ENCODE peak calls at places on chromosomes 3 and 15, in six cellular contexts. L, C, O, P, R and K are unnamed samples.

GRCh38 chr3:185712337-185712736 is 112.5 kb downstream of the IGF2BP2 start:
- DNase-seq in L (no peak), C (no peak), O (no peak), P (no peak), R (no peak), K (no peak)

GRCh38 chr3:82259994-82260393 is 498.5 kb upstream of the GBE1 start:
- DNase-seq in L (no peak), C (peak), O (no peak), P (no peak), R (no peak), K (no peak)

GRCh38 chr15:90376789-90377188 is 11.3 kb upstream of the IQGAP1 start:
- DNase-seq in L (no peak), C (no peak), O (no peak), P (no peak), R (no peak), K (no peak)

GRCh38 chr3:51777985-51778384 is 1.1 kb downstream of the IQCF6 start:
- DNase-seq in L (no peak), C (peak), O (no peak), P (peak), R (peak), K (no peak)

GRCh38 chr3:149783576-149783975 is 8.8 kb downstream of the ANKUB1 start:
- DNase-seq in L (no peak), C (peak), O (no peak), P (no peak), R (no peak), K (no peak)

GRCh38 chr3:72234394-72234793 is 449.4 kb upstream of the PROK2 start:
- DNase-seq in L (no peak), C (peak), O (no peak), P (peak), R (no peak), K (no peak)

GRCh38 chr15:58724471-58724870 is 25.0 kb downstream of the ADAM10 start:
- DNase-seq in L (no peak), C (no peak), O (no peak), P (no peak), R (no peak), K (no peak)

GRCh38 chr15:67066041-67067021 is 929 bp downstream of the SMAD3 start:
- DNase-seq in L (no peak), C (no peak), O (peak), P (no peak), R (peak), K (no peak)

GRCh38 chr15:52822475-52822874 is 32.3 kb upstream of the ONECUT1 start:
- DNase-seq in L (no peak), C (peak), O (no peak), P (no peak), R (no peak), K (no peak)

GRCh38 chr3:41915353-41915752 is 46.5 kb downstream of the ULK4 start:
- DNase-seq in L (no peak), C (no peak), O (no peak), P (no peak), R (no peak), K (no peak)

GRCh38 chr15:82081904-82082810 is 36.3 kb upstream of the MEX3B start:
- DNase-seq in L (no peak), C (peak), O (peak), P (no peak), R (peak), K (no peak)

GRCh38 chr15:88108991-88109390 is 147.5 kb downstream of the NTRK3 start:
- DNase-seq in L (no peak), C (no peak), O (no peak), P (no peak), R (no peak), K (no peak)

GRCh38 chr3:24726423-24726822 is 231.8 kb upstream of the THRB start:
- DNase-seq in L (no peak), C (no peak), O (no peak), P (no peak), R (no peak), K (no peak)

GRCh38 chr3:143859465-143860203 is 11.4 kb upstream of the SLC9A9 start:
- DNase-seq in L (no peak), C (no peak), O (no peak), P (no peak), R (no peak), K (no peak)

GRCh38 chr3:57095361-57095760 is 34.9 kb downstream of the SPATA12 start:
- DNase-seq in L (no peak), C (no peak), O (no peak), P (no peak), R (no peak), K (no peak)

DNA sequence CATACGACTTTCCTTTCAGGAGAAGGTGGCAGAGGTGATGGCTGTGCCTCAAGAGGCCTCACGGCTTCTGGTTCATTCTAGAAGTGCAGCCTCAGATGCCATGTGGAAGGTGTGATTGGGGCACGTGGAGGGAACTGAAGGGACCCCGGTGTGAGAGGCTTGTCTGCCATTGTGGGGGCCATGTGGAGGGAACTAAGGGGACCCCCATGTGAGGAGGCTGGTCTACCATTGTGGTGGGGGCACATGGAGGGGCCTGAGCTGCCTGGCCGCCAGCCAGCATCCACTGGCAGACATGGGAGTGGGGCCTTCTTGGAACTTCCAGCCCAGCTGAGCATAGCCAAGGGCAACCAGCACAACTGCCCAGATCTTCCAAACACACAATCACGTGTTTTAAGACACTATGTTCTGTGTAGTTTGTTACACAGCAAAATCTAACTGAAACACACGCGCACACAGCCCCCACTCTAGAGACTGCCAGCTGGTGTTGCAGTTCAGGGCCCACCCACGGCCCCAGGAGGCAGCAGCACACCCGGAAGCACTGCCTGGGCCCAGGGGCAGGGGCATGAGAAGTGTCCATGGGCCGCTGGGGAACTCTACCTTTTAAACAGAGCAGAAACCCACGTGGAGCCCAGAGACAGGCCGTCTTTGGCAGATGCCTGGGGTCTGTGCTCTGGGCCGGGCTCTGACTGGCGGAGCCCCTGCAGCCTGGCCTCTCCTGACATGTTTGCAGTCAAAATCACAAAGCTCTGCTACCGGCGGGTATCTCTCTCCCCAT is 66.8 kb downstream of the IQSEC1 start:
- DNase-seq in L (no peak), C (no peak), O (no peak), P (no peak), R (no peak), K (no peak)
- H3K27ac ChIP-seq in L (no peak), C (no peak), O (no peak), P (no peak), R (no peak), K (no peak)

DNA sequence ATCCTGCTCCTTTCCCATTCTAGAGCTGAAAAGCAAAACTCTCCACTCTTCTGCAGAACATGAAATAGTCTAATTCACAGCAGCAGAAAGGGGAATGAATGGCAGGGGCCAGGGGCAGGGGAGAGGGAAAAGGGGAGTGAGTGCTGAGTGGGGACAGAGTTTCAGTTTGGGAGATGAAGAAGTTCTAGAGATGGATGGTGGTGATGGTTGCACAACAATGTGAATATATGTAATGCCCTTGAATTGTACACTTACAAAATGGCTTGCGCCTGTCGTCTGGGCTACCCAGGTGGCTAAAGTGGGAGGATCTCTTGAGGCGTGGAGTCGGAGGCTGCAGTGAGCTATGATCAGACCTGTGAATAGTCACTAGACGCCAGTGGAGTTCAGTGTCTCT is 78.5 kb upstream of the MEF2A start:
- DNase-seq in L (no peak), C (no peak), O (no peak), P (no peak), R (no peak), K (no peak)
- H3K27ac ChIP-seq in L (no peak), C (peak), O (no peak), P (peak), R (no peak), K (peak)

GRCh38 chr3:102398196-102398595 is 36.6 kb upstream of the ZPLD1 start:
- DNase-seq in L (no peak), C (no peak), O (no peak), P (no peak), R (no peak), K (no peak)

GRCh38 chr3:102394517-102394916 is 40.3 kb upstream of the ZPLD1 start:
- DNase-seq in L (no peak), C (peak), O (no peak), P (no peak), R (no peak), K (no peak)

GRCh38 chr3:102400766-102401165 is 34.0 kb upstream of the ZPLD1 start:
- DNase-seq in L (peak), C (peak), O (no peak), P (no peak), R (no peak), K (no peak)

DNA sequence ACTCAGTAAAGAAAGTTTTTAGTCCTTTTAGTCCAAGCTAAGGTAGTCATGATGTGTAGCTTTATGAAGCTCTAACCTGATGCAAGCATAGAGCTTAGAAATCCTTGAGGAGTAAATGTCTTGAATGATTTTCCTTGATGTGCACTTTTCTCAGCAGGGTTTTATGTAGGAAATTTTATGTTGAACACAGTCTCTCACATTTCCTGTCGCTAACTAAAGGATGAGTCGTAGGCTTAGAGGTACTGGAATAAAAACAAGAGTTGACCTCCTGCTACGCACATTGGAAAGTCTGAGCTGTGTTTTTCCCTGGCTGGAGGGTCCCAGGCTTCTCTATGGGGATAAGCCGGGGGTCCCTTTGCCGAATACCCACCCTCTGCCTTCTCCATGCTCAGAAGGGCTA is 34.7 kb upstream of the ZPLD1 start:
- DNase-seq in L (peak), C (peak), O (no peak), P (no peak), R (no peak), K (no peak)
- H3K27ac ChIP-seq in L (no peak), C (peak), O (no peak), P (no peak), R (no peak), K (no peak)

GRCh38 chr3:124094496-124094895 is 102.6 kb upstream of the ROPN1 start:
- DNase-seq in L (no peak), C (no peak), O (no peak), P (no peak), R (no peak), K (no peak)
- H3K27ac ChIP-seq in L (no peak), C (no peak), O (no peak), P (no peak), R (no peak), K (no peak)

DNA sequence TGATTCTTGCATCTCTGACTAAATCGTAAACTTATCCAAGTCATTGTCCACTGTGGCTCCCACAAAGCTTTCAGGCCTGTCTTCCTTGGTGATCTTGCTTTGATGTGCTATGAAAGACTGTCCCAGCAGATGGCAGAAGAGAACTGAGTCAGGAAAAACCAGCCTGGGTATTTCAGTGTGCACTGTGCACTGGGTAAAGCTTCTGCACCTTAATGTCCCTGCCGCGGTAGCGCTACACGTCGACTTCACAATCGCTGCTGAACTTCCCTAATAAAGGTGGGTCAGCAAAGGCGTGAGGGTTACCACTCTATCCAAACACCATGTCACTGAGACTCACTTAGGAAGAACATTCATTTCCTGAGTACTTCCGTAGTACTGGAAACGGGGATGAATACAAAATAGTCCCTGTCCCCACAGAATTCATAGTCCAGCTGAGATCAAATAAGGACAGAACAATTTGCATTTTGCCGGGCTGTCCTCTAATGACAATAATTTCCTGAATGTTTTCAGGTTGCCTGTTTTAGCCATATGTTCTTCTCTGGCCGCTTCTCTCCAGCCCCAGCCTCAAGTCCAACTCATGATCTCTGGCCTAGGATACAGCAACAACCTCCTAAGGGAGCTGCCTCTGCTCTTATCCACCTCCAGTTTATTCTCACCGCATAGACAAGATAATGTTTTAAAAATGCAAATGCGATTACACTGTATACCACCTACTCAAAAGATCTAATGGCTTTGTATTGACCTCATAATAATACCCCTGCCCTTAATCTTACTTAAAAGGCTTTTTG is 83.6 kb upstream of the AKAP13 start:
- DNase-seq in L (peak), C (peak), O (peak), P (peak), R (peak), K (no peak)
- H3K27ac ChIP-seq in L (no peak), C (peak), O (no peak), P (no peak), R (no peak), K (peak)

GRCh38 chr3:73504255-73504654 is 120.5 kb downstream of the PDZRN3 start:
- DNase-seq in L (no peak), C (no peak), O (no peak), P (no peak), R (no peak), K (peak)

GRCh38 chr3:73500321-73500720 is 124.4 kb downstream of the PDZRN3 start:
- DNase-seq in L (no peak), C (no peak), O (no peak), P (no peak), R (no peak), K (peak)

GRCh38 chr3:73504852-73505251 is 119.9 kb downstream of the PDZRN3 start:
- DNase-seq in L (no peak), C (no peak), O (no peak), P (no peak), R (no peak), K (peak)

GRCh38 chr3:73502609-73503560 is 121.9 kb downstream of the PDZRN3 start:
- DNase-seq in L (peak), C (peak), O (peak), P (peak), R (peak), K (peak)

GRCh38 chr3:73503781-73504180 is 121.0 kb downstream of the PDZRN3 start:
- DNase-seq in L (no peak), C (no peak), O (no peak), P (no peak), R (no peak), K (peak)
- H3K27ac ChIP-seq in L (no peak), C (no peak), O (no peak), P (no peak), R (peak), K (peak)

DNA sequence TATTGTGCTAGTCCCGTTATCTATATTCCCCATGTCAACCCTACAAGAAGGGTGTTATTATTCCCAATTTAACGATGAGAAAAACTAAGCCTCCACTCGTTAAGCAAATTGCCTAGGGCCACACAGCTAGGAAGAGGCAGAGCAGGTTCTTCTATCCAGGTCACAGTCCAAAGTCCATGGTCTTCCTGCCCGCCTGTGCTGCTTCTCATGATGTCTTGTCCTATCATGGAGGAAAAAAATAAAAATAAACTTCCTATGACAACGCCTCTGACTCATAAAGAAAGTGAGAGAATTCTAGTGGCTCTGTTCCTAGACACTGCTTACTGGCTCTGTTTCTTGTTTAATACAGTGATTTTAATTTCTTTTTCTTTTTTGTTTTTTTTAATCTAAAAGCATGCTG is 9.7 kb downstream of the COL8A1 start:
- DNase-seq in L (no peak), C (peak), O (no peak), P (no peak), R (no peak), K (no peak)
- H3K27ac ChIP-seq in L (no peak), C (peak), O (no peak), P (peak), R (no peak), K (peak)

DNA sequence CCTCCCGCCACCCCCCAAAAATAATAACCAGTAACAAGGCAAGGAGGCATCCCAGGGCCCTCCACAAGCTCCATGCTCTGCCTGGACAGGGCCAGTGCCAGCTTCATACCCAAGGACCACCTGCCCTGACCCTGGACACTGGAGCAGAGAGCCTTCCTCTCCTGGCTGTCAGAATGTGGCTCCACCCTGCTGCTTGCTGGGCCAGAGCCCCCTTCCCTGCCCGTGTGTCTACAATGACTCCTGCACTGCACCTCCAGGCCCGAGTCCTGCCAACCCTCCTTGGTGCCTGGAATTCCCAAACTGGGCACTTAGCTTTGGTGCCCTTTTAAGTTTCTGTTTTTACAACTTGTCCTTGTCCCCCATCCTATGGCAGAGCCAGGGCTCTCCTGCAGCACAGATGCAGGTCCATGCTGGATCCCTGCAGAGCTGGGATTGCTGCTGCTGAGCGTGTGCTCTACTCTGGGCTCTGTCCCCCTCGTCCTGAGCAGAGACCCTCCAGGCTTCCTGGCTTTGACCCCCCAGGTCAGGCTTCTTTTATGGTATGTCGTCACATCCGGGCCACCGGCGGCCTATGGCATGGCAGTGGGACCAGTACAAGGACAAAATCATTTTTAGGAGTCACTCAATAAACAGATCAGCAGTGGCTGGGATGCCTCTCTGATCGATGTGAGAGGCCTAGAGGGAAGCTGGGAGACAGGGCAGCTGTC is 11.4 kb upstream of the SNRPA1 start:
- DNase-seq in L (no peak), C (no peak), O (no peak), P (no peak), R (peak), K (no peak)
- H3K27ac ChIP-seq in L (no peak), C (no peak), O (no peak), P (no peak), R (no peak), K (no peak)